ENCODE peak calls at places on chromosome 17, in eight cellular contexts. B is CD4-positive, alpha-beta T cell; S is heart left ventricle; U is activated CD4-positive, alpha-beta T cell treated with anti-CD3 and anti-CD28 coated beads for 1 hour; K is T1000; I is heart right ventricle; H is stromal cell of bone marrow; T is amygdala. C is an unnamed sample.

GRCh38 chr17:4142107-4142900 is 526 bp downstream of the ZZEF1 start:
- DNase-seq in B (peak; percentile 33), S (peak; percentile 78), K (no peak), T (no peak), U (no peak), I (peak; percentile 19), H (no peak), C (no peak)

GRCh38 chr17:6677946-6678345 is 26.4 kb downstream of the C17orf100 start:
- DNase-seq in K (no peak), T (no peak), H (no peak), S (no peak), B (no peak), U (no peak), I (no peak), C (no peak)

GRCh38 chr17:32759476-32759875 is 117.4 kb downstream of the MYO1D start:
- DNase-seq in B (no peak), T (no peak), H (no peak), K (no peak), S (no peak), I (no peak), U (no peak), C (no peak)

GRCh38 chr17:68705331-68706166 is 104.4 kb upstream of the FAM20A start:
- DNase-seq in T (no peak), U (no peak), S (no peak), B (no peak), H (peak; percentile 82), I (no peak), K (no peak), C (no peak)

GRCh38 chr17:1865252-1866037 is 35.6 kb downstream of the RPA1 start:
- DNase-seq in H (no peak), U (peak; percentile 16), I (peak; percentile 36), S (no peak), B (peak; percentile 50), T (no peak), K (no peak), C (no peak)

GRCh38 chr17:61201211-61201610 is 198.4 kb upstream of the TBX2 start:
- DNase-seq in H (peak; percentile 91), I (no peak), T (no peak), U (no peak), S (no peak), K (peak; percentile 80), B (no peak), C (no peak)

GRCh38 chr17:48030531-48030930 is 7.1 kb downstream of the COPZ2 start:
- DNase-seq in K (no peak), B (no peak), I (peak; percentile 44), T (no peak), S (no peak), H (no peak), U (no peak), C (no peak)

GRCh38 chr17:16973760-16974540 is 2.0 kb upstream of the TNFRSF13B start:
- DNase-seq in S (no peak), B (no peak), I (no peak), H (no peak), K (no peak), U (no peak), T (no peak), C (no peak)

GRCh38 chr17:1002412-1002753 is 5.5 kb downstream of the TIMM22 start:
- DNase-seq in B (no peak), K (no peak), S (no peak), T (no peak), U (no peak), I (no peak), H (peak; percentile 19), C (no peak)

GRCh38 chr17:42787266-42787665 is 6.9 kb downstream of the WNK4 start:
- DNase-seq in K (no peak), S (no peak), I (no peak), T (no peak), U (no peak), B (no peak), H (no peak), C (no peak)

GRCh38 chr17:12041316-12041715 is 20.6 kb downstream of the MAP2K4 start:
- DNase-seq in K (no peak), B (no peak), T (no peak), I (no peak), S (no peak), U (no peak), H (peak; percentile 73), C (no peak)

GRCh38 chr17:44820631-44821196 is 9.4 kb downstream of the GJC1 start:
- DNase-seq in H (peak; percentile 82), T (no peak), U (no peak), I (no peak), K (peak; percentile 43), S (no peak), B (no peak), C (no peak)

GRCh38 chr17:79543566-79543965 is 67.3 kb downstream of the RBFOX3 start:
- DNase-seq in K (no peak), U (no peak), S (no peak), I (no peak), B (no peak), H (no peak), T (no peak), C (no peak)

C was measured in SK-N-MC.